ENCODE peak calls at places on chromosomes 4 and X, in five cellular contexts. N is GM23338, B is DND-41, Q is tibial artery, S is AG04450. O is an unnamed sample.

GRCh38 chrX:118740276-118740889 is 13.0 kb downstream of the IL13RA1 start:
- DNase-seq in N (no peak), B (no peak), Q (no peak), S (no peak), O (no peak)

GRCh38 chr4:80387390-80388283 is 52.1 kb downstream of the CFAP299 start:
- DNase-seq in N (no peak), B (no peak), Q (no peak), S (no peak), O (no peak)

GRCh38 chr4:5374994-5375393 is 323.7 kb downstream of the STK32B start:
- DNase-seq in N (no peak), B (no peak), Q (no peak), S (no peak), O (no peak)

GRCh38 chr4:165203541-165204461 is 3.6 kb upstream of the KLHL2 start:
- DNase-seq in N (no peak), B (no peak), Q (no peak), S (no peak), O (no peak)

GRCh38 chr4:40309250-40309774 is 25.8 kb upstream of the CHRNA9 start:
- DNase-seq in N (peak), B (peak), Q (peak), S (peak), O (peak)

GRCh38 chrX:153925387-153925738 is 701 bp downstream of the ARHGAP4 start:
- DNase-seq in N (no peak), B (no peak), Q (no peak), S (no peak), O (no peak)

GRCh38 chrX:27893211-27893610 is 85.4 kb downstream of the MAGEB10 start:
- DNase-seq in N (no peak), B (no peak), Q (no peak), S (no peak), O (no peak)

GRCh38 chr4:150739591-150739990 is 157.6 kb downstream of the MAB21L2 start:
- DNase-seq in N (peak), B (no peak), Q (no peak), S (no peak), O (no peak)

GRCh38 chrX:84729809-84730208 is 227.6 kb upstream of the HDX start:
- DNase-seq in N (peak), B (peak), Q (no peak), S (no peak), O (peak)

GRCh38 chrX:129781134-129782014 is 1.6 kb downstream of the SASH3 start:
- DNase-seq in N (no peak), B (peak), Q (no peak), S (no peak), O (no peak)

GRCh38 chr4:1998296-1998695 is 10.5 kb downstream of the NELFA start:
- DNase-seq in N (no peak), B (no peak), Q (no peak), S (no peak), O (no peak)

GRCh38 chrX:122078079-122078478 is 1030.7 kb downstream of the GLUD2 start:
- DNase-seq in N (no peak), B (no peak), Q (no peak), S (no peak), O (no peak)

GRCh38 chr4:88761861-88762523 is 64.4 kb upstream of the NAP1L5 start:
- DNase-seq in N (no peak), B (no peak), Q (no peak), S (no peak), O (no peak)

GRCh38 chr4:108103096-108103495 is 65.6 kb downstream of the LEF1 start:
- DNase-seq in N (no peak), B (no peak), Q (no peak), S (no peak), O (no peak)

GRCh38 chrX:54808109-54808604 is 612 bp downstream of the MAGED2 start:
- DNase-seq in N (peak), B (peak), Q (peak), S (peak), O (peak)

GRCh38 chr4:23775694-23776093 is 114.2 kb downstream of the PPARGC1A start:
- DNase-seq in N (no peak), B (no peak), Q (no peak), S (no peak), O (no peak)

GRCh38 chrX:132918523-132918922 is 39.9 kb downstream of the HS6ST2 start:
- DNase-seq in N (peak), B (no peak), Q (no peak), S (no peak), O (no peak)

GRCh38 chr4:160745126-160745525 is 1418.7 kb downstream of the FSTL5 start:
- DNase-seq in N (no peak), B (no peak), Q (no peak), S (no peak), O (no peak)

GRCh38 chrX:154727418-154728323 is 23.2 kb downstream of the GAB3 start:
- DNase-seq in N (no peak), B (no peak), Q (peak), S (no peak), O (no peak)

GRCh38 chrX:16512401-16512776 is 137.6 kb upstream of the S100G start:
- DNase-seq in N (peak), B (no peak), Q (no peak), S (no peak), O (no peak)

GRCh38 chr4:185662030-185662778 is 126.9 kb upstream of the PDLIM3 start:
- DNase-seq in N (peak), B (no peak), Q (no peak), S (no peak), O (no peak)

GRCh38 chrX:18828832-18829404 is 121.5 kb downstream of the PPEF1 start:
- DNase-seq in N (no peak), B (no peak), Q (no peak), S (no peak), O (no peak)

GRCh38 chr4:102449751-102450352 is 51.3 kb upstream of the NFKB1 start:
- DNase-seq in N (peak), B (peak), Q (no peak), S (peak), O (peak)

GRCh38 chrX:107537815-107538214 is 88.4 kb downstream of the FRMPD3 start:
- DNase-seq in N (peak), B (peak), Q (no peak), S (no peak), O (peak)

GRCh38 chr4:159487284-159487747 is 384.4 kb downstream of the RAPGEF2 start:
- DNase-seq in N (peak), B (peak), Q (no peak), S (peak), O (peak)

GRCh38 chr4:186827542-186827887 is 103.9 kb upstream of the FAT1 start:
- DNase-seq in N (no peak), B (no peak), Q (no peak), S (no peak), O (no peak)

GRCh38 chr4:75844151-75844662 is 58.0 kb downstream of the PPEF2 start:
- DNase-seq in N (no peak), B (no peak), Q (no peak), S (peak), O (no peak)

GRCh38 chr4:80309301-80310004 is 26.1 kb upstream of the CFAP299 start:
- DNase-seq in N (no peak), B (no peak), Q (no peak), S (peak), O (no peak)

GRCh38 chrX:116272328-116272727 is 101.8 kb downstream of the AGTR2 start:
- DNase-seq in N (peak), B (no peak), Q (no peak), S (peak), O (no peak)

GRCh38 chr4:8365951-8366350 is 74.6 kb downstream of the ACOX3 start:
- DNase-seq in N (no peak), B (no peak), Q (no peak), S (no peak), O (no peak)

GRCh38 chrX:10015711-10016515 is 48.8 kb downstream of the CLDN34 start:
- DNase-seq in N (peak), B (peak), Q (peak), S (no peak), O (peak)

GRCh38 chrX:154046262-154046771 is 26.6 kb upstream of the IRAK1 start:
- DNase-seq in N (no peak), B (no peak), Q (no peak), S (peak), O (no peak)

GRCh38 chr4:4608214-4608537 is 66.3 kb upstream of the STX18 start:
- DNase-seq in N (no peak), B (no peak), Q (no peak), S (no peak), O (no peak)

GRCh38 chrX:119990409-119990994 is 47.0 kb upstream of the NKAP start:
- DNase-seq in N (no peak), B (no peak), Q (no peak), S (no peak), O (peak)
- TF ChIP-seq CTCF in N (no peak), B (no peak), Q (no peak), S (no peak), O (no peak)

DNA sequence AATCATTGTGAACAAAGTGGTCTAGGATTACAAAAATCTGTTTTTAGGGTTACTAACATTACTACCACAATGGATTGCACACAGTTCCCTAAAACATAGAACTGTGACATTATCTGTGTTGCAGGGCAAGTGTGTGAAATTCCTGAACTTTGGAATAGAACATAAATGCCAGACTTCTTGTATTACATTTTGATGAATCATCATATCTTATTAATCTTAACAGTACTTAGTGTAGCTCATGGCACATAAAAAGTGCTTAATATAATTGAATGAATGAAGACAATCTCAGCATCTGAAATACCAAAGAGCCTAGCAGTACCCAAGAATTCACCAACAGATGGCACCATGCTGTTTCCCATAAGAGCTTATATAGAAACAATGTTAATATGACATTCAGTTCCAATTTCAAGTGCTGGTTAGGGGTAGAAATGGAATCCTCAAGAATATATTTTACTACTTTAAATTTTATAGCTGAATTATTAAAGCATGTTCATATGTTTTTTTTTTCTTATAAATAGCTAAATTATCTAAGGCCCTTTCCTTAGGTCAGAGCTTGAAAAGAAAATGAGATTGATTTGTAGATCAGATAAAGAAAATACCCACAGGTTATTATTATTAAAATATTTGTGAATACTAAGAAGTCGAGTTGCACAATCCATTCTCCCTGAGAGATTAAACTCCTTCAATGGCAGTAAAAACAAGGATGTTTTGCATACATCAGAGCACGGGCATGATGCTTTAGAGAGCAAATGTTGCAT is 25.8 kb upstream of the SHISA3 start:
- DNase-seq in N (peak), B (no peak), Q (no peak), S (peak), O (no peak)
- TF ChIP-seq CTCF in N (peak), B (peak), Q (peak), S (peak), O (peak)

DNA sequence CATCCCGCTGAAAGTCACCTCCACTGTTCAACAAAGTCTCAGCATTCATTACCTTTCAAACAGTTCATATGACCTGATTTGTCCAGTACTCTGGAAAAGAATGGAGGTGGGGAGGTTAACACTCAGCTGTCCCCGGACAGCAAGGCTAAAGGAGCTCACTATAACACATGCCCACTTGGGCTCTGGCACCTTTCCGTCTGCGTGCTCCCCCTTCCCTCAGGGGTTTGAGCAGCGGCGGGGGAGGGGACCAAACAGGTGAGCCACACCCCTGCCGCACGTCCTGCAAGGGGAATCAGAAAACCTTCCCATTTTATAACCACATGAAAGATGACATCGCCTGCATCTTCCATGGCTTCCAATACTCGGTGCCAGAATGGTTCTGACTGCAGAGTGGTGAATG is 39.9 kb upstream of the NFXL1 start:
- DNase-seq in N (peak), B (no peak), Q (no peak), S (no peak), O (no peak)
- TF ChIP-seq CTCF in N (no peak), B (no peak), Q (no peak), S (no peak), O (no peak)

GRCh38 chr4:176052744-176053143 is 12.9 kb upstream of the WDR17 start:
- DNase-seq in N (no peak), B (no peak), Q (no peak), S (no peak), O (no peak)

GRCh38 chr4:176053785-176054184 is 11.9 kb upstream of the WDR17 start:
- DNase-seq in N (no peak), B (no peak), Q (no peak), S (no peak), O (no peak)

GRCh38 chr4:176054942-176055341 is 10.7 kb upstream of the WDR17 start:
- DNase-seq in N (peak), B (no peak), Q (no peak), S (no peak), O (no peak)
- TF ChIP-seq CTCF in N (peak), B (peak), Q (no peak), S (no peak), O (no peak)

GRCh38 chr4:134219043-134219442 is 17.5 kb upstream of the PABPC4L start:
- DNase-seq in N (peak), B (no peak), Q (no peak), S (no peak), O (no peak)
- TF ChIP-seq CTCF in N (peak), B (no peak), Q (no peak), S (no peak), O (no peak)

GRCh38 chr4:7037425-7037824 is 5.7 kb upstream of the TADA2B start:
- DNase-seq in N (peak), B (no peak), Q (no peak), S (no peak), O (no peak)
- TF ChIP-seq CTCF in N (peak), B (peak), Q (no peak), S (no peak), O (no peak)

DNA sequence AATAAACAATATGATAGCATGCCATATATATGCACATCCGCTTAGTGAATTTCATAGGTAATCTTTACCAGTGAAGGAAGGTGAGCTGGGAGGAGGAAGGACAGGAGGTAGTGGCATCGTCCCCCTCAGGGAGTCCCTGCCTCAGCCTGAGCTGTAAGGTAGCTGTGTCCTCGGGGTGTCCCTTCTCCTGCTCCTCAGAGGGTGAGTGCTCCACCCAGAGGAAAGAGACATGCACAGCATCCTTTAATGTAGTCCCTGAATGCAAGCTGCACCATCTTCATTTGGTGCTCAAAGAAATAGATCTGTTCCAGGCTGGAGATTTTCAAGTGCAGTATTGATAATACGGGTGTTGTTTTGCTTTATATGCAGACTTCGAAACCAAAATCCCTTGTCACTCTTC is 330.4 kb upstream of the SFRP2 start:
- DNase-seq in N (peak), B (no peak), Q (no peak), S (no peak), O (no peak)
- TF ChIP-seq CTCF in N (peak), B (peak), Q (no peak), S (no peak), O (no peak)

DNA sequence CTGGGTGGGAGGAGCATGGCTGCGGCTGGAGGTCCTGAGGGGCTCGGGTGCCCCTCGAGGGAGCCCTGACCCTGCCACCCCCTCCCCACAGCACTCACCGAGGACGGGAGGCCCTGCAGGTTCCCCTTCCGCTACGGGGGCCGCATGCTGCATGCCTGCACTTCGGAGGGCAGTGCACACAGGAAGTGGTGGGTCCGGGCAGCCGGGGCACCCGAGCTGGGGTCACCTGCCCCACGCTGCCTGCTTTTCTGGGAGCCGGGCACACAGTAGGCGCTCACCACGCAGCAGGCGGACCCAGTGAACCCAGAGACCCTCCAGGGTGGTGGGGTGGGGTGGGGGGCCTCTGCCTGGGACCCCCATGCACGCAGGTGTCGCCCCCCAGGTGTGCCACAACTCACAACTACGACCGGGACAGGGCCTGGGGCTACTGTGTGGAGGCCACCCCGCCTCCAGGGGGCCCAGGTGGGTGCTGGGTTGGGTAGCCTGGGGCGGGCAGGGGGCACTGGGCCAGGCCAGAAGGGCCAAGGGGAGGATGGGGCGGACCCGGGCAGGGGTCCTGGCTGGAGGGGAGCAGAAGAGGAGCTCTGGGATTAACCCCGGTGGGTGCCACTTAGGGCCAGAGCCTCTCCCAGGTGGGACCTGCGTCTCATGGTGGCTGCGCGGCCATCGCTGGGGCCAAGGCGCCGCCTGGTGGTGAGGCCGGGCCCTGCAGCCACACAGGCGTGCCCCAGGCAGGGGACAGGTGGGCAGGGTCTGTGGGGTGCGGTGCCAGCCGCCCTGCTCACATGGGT is 1.4 kb downstream of the HGFAC start:
- DNase-seq in N (peak), B (peak), Q (no peak), S (no peak), O (peak)
- TF ChIP-seq CTCF in N (peak), B (peak), Q (peak), S (peak), O (peak)

GRCh38 chrX:5458300-5458699 is 770.4 kb downstream of the NLGN4X start:
- DNase-seq in N (peak), B (no peak), Q (no peak), S (no peak), O (no peak)
- TF ChIP-seq CTCF in N (peak), B (no peak), Q (no peak), S (no peak), O (peak)

O was measured in nephron progenitor cell.